ENCODE peak calls at places on chromosomes 2 and 18, in nine cellular contexts. G is T-helper 9 cell; R is AG20443; M is T follicular helper cell; U is activated CD4-positive, CD25-positive, alpha-beta regulatory T cell treated with anti-CD3 and anti-CD28 coated beads, Interleukin-2, amount 50 U/mL, for 16 hours; Q is stimulated activated CD4-positive, alpha-beta T cell treated with anti-CD3 and anti-CD28 coated beads, Interleukin-2, amount 100 ng/mL, for 24 hours; P is sciatic nerve; B is HEK293T; S is HTR-8/SVneo. E is an unnamed sample.

GRCh38 chr18:8933714-8934284 is 168.7 kb upstream of the NDUFV2 start:
- DNase-seq in S (no peak), B (no peak), Q (no peak), P (no peak), G (no peak), U (no peak), R (no peak), M (no peak), E (no peak)

GRCh38 chr2:20159411-20159810 is 65.5 kb downstream of the SDC1 start:
- DNase-seq in B (no peak), M (no peak), U (no peak), S (no peak), R (no peak), G (no peak), P (no peak), Q (no peak), E (no peak)

GRCh38 chr2:16026816-16027501 is 86.6 kb downstream of the MYCN start:
- DNase-seq in P (no peak), S (no peak), R (no peak), G (no peak), Q (no peak), U (no peak), M (no peak), B (no peak), E (no peak)

GRCh38 chr2:200253631-200254030 is 52.9 kb upstream of the SPATS2L start:
- DNase-seq in Q (no peak), R (peak; percentile 45), G (no peak), P (no peak), S (no peak), B (no peak), U (no peak), M (no peak), E (peak; percentile 43)

GRCh38 chr18:34710430-34711386 is 610 bp downstream of the DTNA start:
- DNase-seq in R (peak; percentile 19), Q (no peak), U (no peak), G (no peak), B (peak; percentile 51), P (no peak), S (no peak), M (no peak), E (no peak)

GRCh38 chr2:180523629-180524340 is 456.6 kb upstream of the UBE2E3 start:
- DNase-seq in P (no peak), G (no peak), U (no peak), B (no peak), M (no peak), R (peak; percentile 61), Q (no peak), S (peak; percentile 35), E (peak; percentile 72)

GRCh38 chr2:181552808-181553207 is 95.6 kb downstream of the ITGA4 start:
- DNase-seq in B (no peak), R (peak; percentile 16), G (no peak), P (no peak), M (no peak), S (no peak), Q (no peak), U (no peak), E (no peak)

GRCh38 chr2:11370377-11371098 is 26.1 kb upstream of the ROCK2 start:
- DNase-seq in G (no peak), M (no peak), B (no peak), R (no peak), Q (no peak), S (no peak), U (no peak), P (no peak), E (no peak)

GRCh38 chr2:70684846-70685622 is 83.0 kb downstream of the ADD2 start:
- DNase-seq in P (peak; percentile 6), Q (no peak), B (no peak), U (no peak), G (no peak), R (no peak), S (no peak), M (no peak), E (no peak)

GRCh38 chr18:3652380-3653262 is 202.6 kb downstream of the TGIF1 start:
- DNase-seq in G (no peak), M (no peak), S (peak; percentile 86), Q (peak; percentile 76), U (peak; percentile 4), P (no peak), R (peak; percentile 74), B (peak; percentile 11), E (peak; percentile 99)

GRCh38 chr2:158691619-158692018 is 103.5 kb upstream of the DAPL1 start:
- DNase-seq in R (no peak), Q (no peak), B (no peak), G (no peak), M (no peak), P (no peak), S (no peak), U (no peak), E (no peak)